ENCODE peak calls at places on chromosomes 12 and 14, in eight cellular contexts. H is tibial artery, I is GM06990, R is endothelial cell, K is WTC11, Z is AG09319, A is PC-3, D is Peyer's patch. V is an unnamed sample.

GRCh38 chr12:7155471-7156034 is 25.4 kb downstream of the CLSTN3 start:
- DNase-seq in H (no peak), I (no peak), R (no peak), K (no peak), Z (no peak), A (peak; percentile 11), D (no peak), V (no peak)

GRCh38 chr12:123713398-123714301 is 1.5 kb downstream of the ATP6V0A2 start:
- DNase-seq in H (no peak), I (peak; percentile 41), R (no peak), K (no peak), Z (no peak), A (peak; percentile 29), D (peak; percentile 57), V (no peak)

GRCh38 chr14:89621791-89622638 is 205.0 kb upstream of the FOXN3 start:
- DNase-seq in H (no peak), I (no peak), R (no peak), K (no peak), Z (no peak), A (no peak), D (no peak), V (no peak)

GRCh38 chr14:83958359-83958758 is 1571.6 kb upstream of the FLRT2 start:
- DNase-seq in H (no peak), I (no peak), R (no peak), K (no peak), Z (no peak), A (peak; percentile 5), D (no peak), V (no peak)

GRCh38 chr12:12133785-12134184 is 63.0 kb downstream of the BCL2L14 start:
- DNase-seq in H (no peak), I (no peak), R (no peak), K (no peak), Z (no peak), A (no peak), D (no peak), V (no peak)

GRCh38 chr14:51573607-51574006 is 78.1 kb upstream of the FRMD6 start:
- DNase-seq in H (no peak), I (no peak), R (no peak), K (no peak), Z (no peak), A (no peak), D (no peak), V (no peak)

GRCh38 chr12:82688035-82688501 is 1.4 kb downstream of the TMTC2 start:
- DNase-seq in H (no peak), I (no peak), R (no peak), K (no peak), Z (no peak), A (peak; percentile 45), D (no peak), V (no peak)

GRCh38 chr12:106767954-106768501 is 6.5 kb upstream of the RIC8B start:
- DNase-seq in H (no peak), I (no peak), R (no peak), K (peak; percentile 50), Z (no peak), A (no peak), D (no peak), V (no peak)

GRCh38 chr14:33992274-33993050 is 41.6 kb upstream of the EGLN3 start:
- DNase-seq in H (no peak), I (no peak), R (no peak), K (no peak), Z (no peak), A (no peak), D (no peak), V (no peak)

GRCh38 chr14:55107766-55108554 is 21.1 kb upstream of the LGALS3 start:
- DNase-seq in H (peak; percentile 94), I (no peak), R (peak; percentile 15), K (peak; percentile 23), Z (peak; percentile 96), A (peak; percentile 92), D (peak; percentile 91), V (no peak)

GRCh38 chr14:22845821-22846625 is 9.6 kb downstream of the MMP14 start:
- DNase-seq in H (no peak), I (no peak), R (no peak), K (no peak), Z (no peak), A (no peak), D (no peak), V (no peak)

GRCh38 chr14:49294736-49295135 is 291.4 kb downstream of the RPS29 start:
- DNase-seq in H (no peak), I (no peak), R (no peak), K (no peak), Z (no peak), A (no peak), D (no peak), V (no peak)
- TF ChIP-seq CTCF in H (no peak), I (no peak), R (no peak), K (no peak), Z (no peak), A (no peak), D (no peak), V (no peak)

GRCh38 chr12:21940972-21941521 is at the start of gene ABCC9:
- DNase-seq in H (peak; percentile 60), I (peak; percentile 12), R (peak; percentile 63), K (peak; percentile 55), Z (no peak), A (no peak), D (no peak), V (no peak)

GRCh38 chr12:21939435-21939834 is 1.8 kb downstream of the ABCC9 start:
- DNase-seq in H (no peak), I (no peak), R (no peak), K (no peak), Z (no peak), A (no peak), D (no peak), V (no peak)

GRCh38 chr12:21942377-21942703 is 1.1 kb upstream of the ABCC9 start:
- DNase-seq in H (no peak), I (no peak), R (no peak), K (no peak), Z (no peak), A (no peak), D (no peak), V (no peak)

GRCh38 chr12:21940549-21940948 is 677 bp downstream of the ABCC9 start:
- DNase-seq in H (no peak), I (no peak), R (no peak), K (no peak), Z (no peak), A (no peak), D (no peak), V (no peak)

GRCh38 chr12:21941522-21942376 is 523 bp upstream of the ABCC9 start:
- DNase-seq in H (peak; percentile 58), I (peak; percentile 5), R (peak; percentile 56), K (peak; percentile 71), Z (peak; percentile 10), A (no peak), D (no peak), V (no peak)
- TF ChIP-seq CTCF in H (peak; percentile 62), I (no peak), R (peak; percentile 34), K (no peak), Z (peak; percentile 66), A (no peak), D (peak; percentile 15), V (no peak)

GRCh38 chr12:131850856-131851559 is 22.8 kb downstream of the MMP17 start:
- DNase-seq in H (no peak), I (peak; percentile 26), R (no peak), K (peak; percentile 67), Z (no peak), A (no peak), D (peak; percentile 64), V (no peak)
- TF ChIP-seq CTCF in H (peak; percentile 58), I (peak; percentile 50), R (no peak), K (peak; percentile 38), Z (peak; percentile 35), A (no peak), D (peak; percentile 69), V (no peak)

DNA sequence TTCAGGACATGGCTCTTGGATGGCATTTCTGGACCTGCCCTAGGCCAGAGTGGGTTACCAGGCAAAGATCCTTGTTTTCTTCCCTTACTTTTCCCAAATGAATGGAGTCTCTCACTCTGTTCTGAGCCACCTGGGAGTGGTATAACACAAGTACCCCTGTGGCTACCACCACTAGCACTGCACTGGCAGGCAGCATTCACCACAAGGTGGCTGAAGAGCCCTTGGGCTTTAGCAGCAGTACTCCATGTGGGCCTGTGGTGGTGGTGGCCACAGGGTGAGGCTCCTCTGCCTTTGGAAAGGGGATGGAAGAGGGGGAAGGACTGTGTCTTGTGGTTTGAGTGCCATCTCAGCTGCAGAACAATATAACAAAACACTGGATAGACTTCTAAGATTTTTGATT is 38.0 kb upstream of the LMNTD1 start:
- DNase-seq in H (no peak), I (no peak), R (peak; percentile 8), K (peak; percentile 35), Z (no peak), A (peak; percentile 32), D (no peak), V (no peak)
- TF ChIP-seq CTCF in H (no peak), I (no peak), R (no peak), K (no peak), Z (no peak), A (peak; percentile 41), D (no peak), V (peak; percentile 3)

DNA sequence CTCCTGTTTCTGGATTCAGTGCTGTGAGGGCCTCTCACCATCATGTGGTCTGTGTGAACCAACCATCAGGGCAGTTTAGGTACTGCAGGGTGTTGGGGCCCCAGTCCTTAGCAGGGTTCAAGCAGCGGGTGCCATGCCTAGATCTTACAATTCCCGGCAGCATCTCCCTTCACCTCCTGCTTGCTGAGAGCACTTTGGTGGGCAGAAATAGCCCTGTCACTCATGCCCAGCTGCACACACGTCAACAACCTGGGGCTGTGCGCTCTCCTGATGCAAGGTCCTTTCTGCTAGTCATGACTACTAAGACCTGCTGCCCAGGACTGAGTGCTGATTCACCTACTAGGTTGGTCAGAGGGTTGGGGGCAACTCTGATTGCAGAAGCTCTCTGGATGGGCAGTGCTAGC is 72.1 kb downstream of the NINJ2 start:
- DNase-seq in H (no peak), I (no peak), R (no peak), K (no peak), Z (no peak), A (no peak), D (peak; percentile 42), V (no peak)
- TF ChIP-seq CTCF in H (no peak), I (no peak), R (no peak), K (no peak), Z (no peak), A (no peak), D (no peak), V (no peak)

GRCh38 chr12:2641761-2642160 is 153.0 kb upstream of the FKBP4 start:
- DNase-seq in H (peak; percentile 5), I (no peak), R (no peak), K (peak; percentile 1), Z (no peak), A (no peak), D (peak; percentile 26), V (no peak)

GRCh38 chr12:2639020-2639298 is 155.8 kb upstream of the FKBP4 start:
- DNase-seq in H (peak; percentile 20), I (no peak), R (no peak), K (peak; percentile 10), Z (no peak), A (no peak), D (peak; percentile 24), V (no peak)

GRCh38 chr12:2640709-2641108 is 154.1 kb upstream of the FKBP4 start:
- DNase-seq in H (peak; percentile 83), I (no peak), R (no peak), K (peak; percentile 11), Z (peak; percentile 84), A (peak; percentile 81), D (peak; percentile 39), V (no peak)

GRCh38 chr12:2641209-2641608 is 153.6 kb upstream of the FKBP4 start:
- DNase-seq in H (peak; percentile 22), I (no peak), R (peak; percentile 54), K (peak; percentile 71), Z (no peak), A (peak; percentile 10), D (peak; percentile 43), V (no peak)

GRCh38 chr12:2640281-2640680 is 154.5 kb upstream of the FKBP4 start:
- DNase-seq in H (peak; percentile 41), I (no peak), R (no peak), K (peak; percentile 9), Z (peak; percentile 38), A (no peak), D (peak; percentile 29), V (no peak)
- TF ChIP-seq CTCF in H (peak; percentile 30), I (no peak), R (no peak), K (no peak), Z (peak; percentile 49), A (no peak), D (no peak), V (no peak)